ENCODE peak calls at places on chromosomes 7 and 10, in four cellular contexts. R is GM23248, H is Karpas-422, Y is SK-N-SH. J is an unnamed sample.

GRCh38 chr7:22992874-22993840 is 20.8 kb downstream of the HYCC1 start:
- DNase-seq in Y (no peak), H (peak), R (no peak), J (no peak)

GRCh38 chr7:30196408-30196807 is 61.6 kb downstream of the MTURN start:
- DNase-seq in H (no peak), R (no peak), Y (no peak), J (no peak)

GRCh38 chr7:120218702-120219101 is 54.3 kb upstream of the KCND2 start:
- DNase-seq in R (peak), H (no peak), Y (no peak), J (no peak)

GRCh38 chr10:100370561-100370975 is 23.5 kb downstream of the SCD start:
- DNase-seq in Y (no peak), H (no peak), R (peak), J (no peak)

GRCh38 chr7:30224511-30225031 is 59.8 kb upstream of the ZNRF2 start:
- DNase-seq in R (peak), H (peak), Y (no peak), J (no peak)

GRCh38 chr7:27184342-27185012 is 555 bp downstream of the HOXA11 start:
- DNase-seq in R (peak), Y (peak), H (no peak), J (peak)

GRCh38 chr10:109619914-109620313 is 303.4 kb downstream of the XPNPEP1 start:
- DNase-seq in R (no peak), Y (no peak), H (no peak), J (no peak)

GRCh38 chr7:4227105-4228010 is 454.7 kb upstream of the FOXK1 start:
- DNase-seq in H (no peak), Y (no peak), R (no peak), J (peak)

GRCh38 chr7:127578036-127578684 is 7.2 kb downstream of the GCC1 start:
- DNase-seq in Y (peak), H (peak), R (peak), J (peak)

GRCh38 chr10:17025444-17026295 is 103.9 kb downstream of the CUBN start:
- DNase-seq in H (no peak), Y (peak), R (peak), J (peak)

GRCh38 chr7:127588697-127589482 is 679 bp downstream of the ARF5 start:
- DNase-seq in R (peak), Y (peak), H (peak), J (peak)

GRCh38 chr10:12501851-12502525 is 152.6 kb downstream of the CAMK1D start:
- DNase-seq in R (no peak), H (no peak), Y (no peak), J (no peak)

GRCh38 chr10:125159486-125159931 is 854 bp downstream of the CTBP2 start:
- DNase-seq in R (peak), H (no peak), Y (peak), J (peak)

GRCh38 chr7:28853150-28853549 is 105.0 kb downstream of the TRIL start:
- DNase-seq in H (no peak), Y (no peak), R (peak), J (no peak)

GRCh38 chr7:268991-269390 is 21.0 kb upstream of the FOXL3 start:
- DNase-seq in H (no peak), R (no peak), Y (no peak), J (no peak)

GRCh38 chr10:111709630-111710029 is 473.9 kb downstream of the GPAM start:
- DNase-seq in H (no peak), Y (no peak), R (peak), J (no peak)

GRCh38 chr10:73424478-73424877 is 8.9 kb downstream of the MSS51 start:
- DNase-seq in R (no peak), Y (peak), H (no peak), J (no peak)

GRCh38 chr10:110893559-110894179 is 21.9 kb downstream of the PDCD4 start:
- DNase-seq in H (peak), Y (peak), R (peak), J (peak)

GRCh38 chr10:86647773-86648705 is 6.3 kb upstream of the OPN4 start:
- DNase-seq in Y (peak), R (peak), H (no peak), J (no peak)

GRCh38 chr10:49593998-49594397 is 16.1 kb upstream of the SLC18A3 start:
- DNase-seq in Y (no peak), R (no peak), H (no peak), J (no peak)

GRCh38 chr10:11336703-11337102 is 274.7 kb downstream of the USP6NL start:
- DNase-seq in R (peak), Y (no peak), H (no peak), J (peak)

GRCh38 chr10:119105155-119105554 is 1.2 kb downstream of the DENND10 start:
- DNase-seq in H (no peak), R (no peak), Y (no peak), J (no peak)
- H3K9ac ChIP-seq in H (peak), R (peak), Y (peak), J (no peak)

DNA sequence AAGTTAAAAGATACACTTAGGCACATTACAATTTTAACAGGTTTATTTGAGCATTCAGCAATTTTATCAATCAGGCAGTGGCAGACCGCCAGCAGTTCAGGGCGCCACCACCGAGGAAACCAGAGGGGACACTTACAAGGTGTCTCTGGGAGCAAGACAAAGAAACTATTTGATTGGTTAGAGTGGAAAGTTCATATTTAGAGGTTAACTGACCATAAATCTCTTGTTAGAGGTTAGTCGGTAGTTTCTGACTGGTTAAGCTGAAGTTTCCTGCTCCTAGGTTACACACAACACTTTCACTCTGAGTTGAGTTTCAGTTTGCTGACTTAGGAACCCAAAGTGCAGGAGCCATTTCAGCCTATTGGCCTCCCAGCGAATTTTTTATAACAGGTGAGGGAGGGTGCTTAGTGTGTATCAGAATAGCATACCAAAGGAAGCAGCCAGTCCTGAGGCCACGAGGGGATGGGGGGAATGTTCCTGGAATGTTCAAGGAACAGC is 10.8 kb upstream of the PVRIG start:
- DNase-seq in R (no peak), H (no peak), Y (no peak), J (no peak)
- H3K9ac ChIP-seq in R (no peak), H (no peak), Y (no peak), J (no peak)

GRCh38 chr7:151032936-151033863 is 5.0 kb downstream of the ABCB8 start:
- DNase-seq in H (no peak), Y (no peak), R (no peak), J (no peak)
- H3K9ac ChIP-seq in H (no peak), Y (no peak), R (no peak), J (no peak)

GRCh38 chr10:23613900-23614299 is 175.0 kb downstream of the OTUD1 start:
- DNase-seq in Y (no peak), R (no peak), H (no peak), J (no peak)

GRCh38 chr10:23610626-23611307 is 171.9 kb downstream of the OTUD1 start:
- DNase-seq in Y (no peak), R (peak), H (no peak), J (no peak)

GRCh38 chr10:23614483-23614882 is 175.6 kb downstream of the OTUD1 start:
- DNase-seq in Y (no peak), R (no peak), H (no peak), J (no peak)

DNA sequence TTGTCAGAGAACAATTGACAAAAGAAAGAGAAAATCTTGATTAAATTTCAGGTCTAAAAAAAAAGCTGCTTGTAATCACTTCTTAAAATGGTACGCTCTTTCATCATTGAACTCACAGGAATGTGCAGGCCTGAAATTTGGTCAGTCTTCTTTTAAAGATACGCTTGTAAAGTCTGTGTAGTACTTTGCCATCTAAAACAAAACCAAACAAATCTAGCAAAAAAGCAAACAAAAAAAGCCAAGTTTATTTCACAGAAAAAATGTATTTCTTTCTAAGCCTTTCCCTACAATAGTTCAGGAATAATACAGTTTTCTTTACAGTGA is 172.4 kb downstream of the OTUD1 start:
- DNase-seq in Y (no peak), H (no peak), R (no peak), J (no peak)
- H3K9ac ChIP-seq in Y (no peak), H (no peak), R (no peak), J (no peak)

GRCh38 chr7:55020481-55020871 is 1.7 kb downstream of the EGFR start:
- DNase-seq in Y (no peak), R (peak), H (no peak), J (no peak)

GRCh38 chr7:55018361-55019328 is at the start of gene EGFR:
- DNase-seq in Y (peak), H (no peak), R (peak), J (peak)

GRCh38 chr7:55021053-55021452 is 2.2 kb downstream of the EGFR start:
- DNase-seq in Y (no peak), H (no peak), R (peak), J (no peak)

GRCh38 chr7:55019329-55019690 is 493 bp downstream of the EGFR start:
- DNase-seq in R (peak), H (no peak), Y (no peak), J (peak)

GRCh38 chr7:55019691-55020480 is 1.1 kb downstream of the EGFR start:
- DNase-seq in H (no peak), R (peak), Y (peak), J (peak)
- H3K9ac ChIP-seq in H (no peak), R (peak), Y (peak), J (no peak)

DNA sequence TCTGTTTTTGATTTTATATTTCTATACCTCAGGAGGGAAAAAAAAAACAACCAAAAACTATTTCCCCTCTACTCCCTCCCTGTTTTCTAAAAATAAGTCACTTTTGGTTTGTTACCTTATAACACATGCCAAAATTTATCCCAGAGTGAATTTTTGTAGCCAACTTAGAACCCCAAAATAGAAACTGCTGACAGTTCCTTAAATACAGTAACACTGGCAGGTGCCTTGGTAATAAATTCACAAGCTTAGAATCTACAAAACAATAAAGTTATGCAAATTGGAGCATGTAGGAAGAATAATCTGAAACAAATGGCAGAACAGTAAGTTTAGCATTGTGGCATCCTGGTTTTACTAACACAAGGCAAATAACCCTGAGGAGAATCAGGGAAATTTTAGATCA is 165.0 kb upstream of the HDAC9 start:
- DNase-seq in H (no peak), Y (no peak), R (no peak), J (no peak)
- H3K9ac ChIP-seq in H (no peak), Y (no peak), R (no peak), J (no peak)

GRCh38 chr10:124039432-124040086 is 53.8 kb downstream of the CHST15 start:
- DNase-seq in R (no peak), H (no peak), Y (peak), J (no peak)
- H3K9ac ChIP-seq in R (no peak), H (no peak), Y (no peak), J (no peak)

DNA sequence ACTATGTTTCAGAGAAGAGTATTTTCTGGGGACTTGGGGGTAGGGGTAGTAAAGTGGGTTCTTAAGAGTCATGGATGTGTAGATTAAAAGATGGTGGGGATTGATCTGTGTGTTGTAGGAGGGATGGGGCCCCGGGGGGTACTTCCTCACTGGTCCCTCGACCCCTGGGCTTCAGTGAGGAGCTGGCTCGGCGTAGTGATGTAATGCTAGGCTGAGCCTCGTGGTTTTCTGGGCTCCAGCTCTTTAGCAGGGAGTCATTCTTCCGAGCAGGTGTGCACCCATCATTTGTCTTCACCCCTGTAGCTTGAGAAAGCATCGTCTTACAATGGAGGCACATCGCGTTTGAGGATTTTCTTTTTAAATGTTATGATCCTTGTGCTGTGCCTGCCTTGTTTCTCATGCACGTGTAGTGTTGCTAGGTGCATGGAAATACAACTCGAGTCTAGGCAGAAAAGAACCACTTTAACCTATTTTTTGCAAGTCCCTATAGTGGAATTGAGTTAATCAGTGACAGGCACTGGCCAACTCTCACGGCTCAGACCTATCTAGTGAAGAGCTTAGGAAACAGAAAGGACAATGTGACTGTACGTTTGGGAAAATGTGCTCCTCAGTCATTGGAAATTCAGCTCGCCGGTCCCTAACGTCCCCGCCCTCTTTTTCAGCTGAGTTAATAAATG is 106.1 kb upstream of the BTBD16 start:
- DNase-seq in H (no peak), R (no peak), Y (no peak), J (peak)
- H3K9ac ChIP-seq in H (no peak), R (no peak), Y (no peak), J (peak)

J was measured in neural progenitor cell.